ENCODE peak calls at places on chromosomes 3 and 15, in six cellular contexts. V is Peyer's patch; K is stimulated activated CD4-positive, alpha-beta T cell treated with anti-CD3 and anti-CD28 coated beads, Interleukin-1b, Interleukin-23, amount 100 ng/mL, for 1 hour; R is activated naive CD8-positive, alpha-beta T cell treated with anti-CD3 and anti-CD28 coated beads, Interleukin-2, amount 50 U/mL, for 24 hours; Y is stimulated activated CD8-positive, alpha-beta memory T cell treated with anti-CD3 and anti-CD28 coated beads, Interleukin-15, amount 100 ng/mL, for 1 hour; A is activated CD4-positive, alpha-beta T cell treated with anti-CD3 and anti-CD28 coated beads for 48 hours. F is an unnamed sample.

GRCh38 chr15:57019496-57020160 is 101.2 kb downstream of the TCF12 start:
- DNase-seq in K (no peak), A (no peak), V (no peak), Y (no peak), R (no peak), F (peak; percentile 16)

GRCh38 chr15:36356978-36357582 is 222.3 kb upstream of the CDIN1 start:
- DNase-seq in A (no peak), K (no peak), V (no peak), R (no peak), Y (no peak), F (no peak)

GRCh38 chr3:117887031-117887430 is 1147.6 kb downstream of the IGSF11 start:
- DNase-seq in V (no peak), R (no peak), A (no peak), K (no peak), Y (no peak), F (no peak)

GRCh38 chr3:194138732-194139084 is 2.8 kb downstream of the HES1 start:
- DNase-seq in R (no peak), K (no peak), V (no peak), A (no peak), Y (no peak), F (no peak)

GRCh38 chr3:69865920-69866679 is 126.8 kb downstream of the MITF start:
- DNase-seq in R (no peak), V (no peak), A (no peak), Y (no peak), K (no peak), F (peak; percentile 60)

GRCh38 chr15:75229191-75230015 is 27.7 kb downstream of the C15orf39 start:
- DNase-seq in R (no peak), V (peak; percentile 34), Y (no peak), K (no peak), A (no peak), F (no peak)

GRCh38 chr3:197006446-197006845 is 23.2 kb downstream of the MELTF start:
- DNase-seq in K (no peak), Y (no peak), A (no peak), R (no peak), V (peak; percentile 41), F (no peak)

GRCh38 chr3:69009559-69010410 is 3.7 kb downstream of the EOGT start:
- DNase-seq in Y (no peak), K (no peak), V (no peak), R (no peak), A (no peak), F (no peak)

GRCh38 chr3:173660645-173661299 is 263.2 kb downstream of the NLGN1 start:
- DNase-seq in V (no peak), Y (no peak), R (no peak), A (no peak), K (no peak), F (no peak)

GRCh38 chr3:77467702-77468407 is 428.0 kb downstream of the ROBO2 start:
- DNase-seq in V (no peak), K (no peak), Y (no peak), A (no peak), R (no peak), F (no peak)

GRCh38 chr3:114121996-114122709 is 56.7 kb downstream of the DRD3 start:
- DNase-seq in K (no peak), A (no peak), R (no peak), V (no peak), Y (no peak), F (no peak)

GRCh38 chr3:186871403-186871924 is 29.0 kb downstream of the ADIPOQ start:
- DNase-seq in V (no peak), Y (no peak), A (no peak), K (no peak), R (no peak), F (peak; percentile 80)

GRCh38 chr15:49288411-49288810 is 118.4 kb downstream of the GALK2 start:
- DNase-seq in K (no peak), R (no peak), V (no peak), Y (no peak), A (no peak), F (no peak)

GRCh38 chr3:180829409-180830405 is 82.8 kb upstream of the FXR1 start:
- DNase-seq in Y (no peak), A (no peak), V (no peak), K (no peak), R (no peak), F (no peak)

GRCh38 chr3:149371001-149371722 is 6.3 kb downstream of the TM4SF1 start:
- DNase-seq in K (no peak), Y (no peak), R (no peak), A (no peak), V (no peak), F (no peak)

GRCh38 chr15:68034071-68034470 is 20.0 kb upstream of the PIAS1 start:
- DNase-seq in K (no peak), A (no peak), V (no peak), R (no peak), Y (no peak), F (no peak)

GRCh38 chr3:61719278-61719977 is 158.1 kb downstream of the PTPRG start:
- DNase-seq in R (no peak), A (no peak), V (no peak), K (no peak), Y (no peak), F (no peak)

GRCh38 chr3:157447026-157447694 is 10.5 kb downstream of the PTX3 start:
- DNase-seq in Y (no peak), V (no peak), K (no peak), A (no peak), R (no peak), F (no peak)

GRCh38 chr15:44188810-44189209 is 6.3 kb downstream of the FRMD5 start:
- DNase-seq in R (no peak), Y (no peak), K (no peak), A (no peak), V (no peak), F (no peak)

GRCh38 chr3:176939022-176939817 is 258.1 kb downstream of the TBL1XR1 start:
- DNase-seq in A (peak; percentile 41), Y (no peak), K (no peak), R (peak; percentile 29), V (no peak), F (peak; percentile 70)

GRCh38 chr3:135097276-135097946 is 302.4 kb downstream of the EPHB1 start:
- DNase-seq in A (no peak), K (no peak), R (no peak), V (no peak), Y (no peak), F (no peak)

GRCh38 chr3:78888650-78889049 is 879.1 kb downstream of the ROBO1 start:
- DNase-seq in R (no peak), A (no peak), Y (no peak), K (no peak), V (no peak), F (no peak)

GRCh38 chr15:37220949-37221670 is 120.8 kb upstream of the MEIS2 start:
- DNase-seq in V (no peak), Y (no peak), R (no peak), A (no peak), K (no peak), F (no peak)

GRCh38 chr3:159770998-159771397 is 217.6 kb upstream of the IL12A start:
- DNase-seq in R (no peak), Y (no peak), A (no peak), K (no peak), V (no peak), F (no peak)

GRCh38 chr3:15066467-15066866 is 1.4 kb upstream of the MRPS25 start:
- DNase-seq in A (no peak), V (no peak), Y (no peak), K (no peak), R (no peak), F (no peak)

GRCh38 chr3:107545680-107546120 is 22.9 kb downstream of the BBX start:
- DNase-seq in Y (no peak), A (no peak), R (no peak), K (no peak), V (no peak), F (no peak)

GRCh38 chr3:69406156-69406555 is 20.3 kb upstream of the FRMD4B start:
- DNase-seq in R (no peak), V (no peak), Y (no peak), K (no peak), A (no peak), F (no peak)

GRCh38 chr15:44729394-44729913 is 6.9 kb upstream of the TRIM69 start:
- DNase-seq in Y (no peak), R (peak; percentile 51), A (peak; percentile 57), K (no peak), V (no peak), F (peak; percentile 20)

GRCh38 chr3:175163686-175164085 is 304.6 kb downstream of the NAALADL2 start:
- DNase-seq in Y (no peak), V (no peak), R (no peak), K (no peak), A (no peak), F (no peak)

GRCh38 chr15:57677206-57677605 is 29.3 kb upstream of the POLR2M start:
- DNase-seq in Y (no peak), V (no peak), R (no peak), K (no peak), A (no peak), F (no peak)

GRCh38 chr15:60611592-60612346 is 132.8 kb upstream of the ICE2 start:
- DNase-seq in R (no peak), Y (no peak), V (no peak), K (no peak), A (no peak), F (no peak)

GRCh38 chr3:46538803-46539442 is 27.2 kb downstream of the LRRC2 start:
- DNase-seq in K (peak; percentile 24), A (peak; percentile 75), R (peak; percentile 73), Y (peak; percentile 54), V (peak; percentile 57), F (no peak)

GRCh38 chr15:68175527-68175926 is 29.6 kb downstream of the CALML4 start:
- DNase-seq in A (no peak), R (no peak), K (no peak), V (no peak), Y (no peak), F (no peak)

GRCh38 chr3:119891944-119892721 is 110.2 kb downstream of the NR1I2 start:
- DNase-seq in Y (no peak), R (peak; percentile 29), V (no peak), A (peak; percentile 46), K (no peak), F (peak; percentile 10)

GRCh38 chr15:69311319-69311721 is 12.6 kb downstream of the PAQR5 start:
- DNase-seq in A (no peak), R (no peak), K (no peak), Y (no peak), V (no peak), F (no peak)

F was measured in K562.